ENCODE peak calls at places on chromosome 10, in five cellular contexts. One of them, this sample, is unnamed.

GRCh38 chr10:7424315-7424714 is 13.5 kb upstream of the SFMBT2 start:
- DNase-seq in Peyer's patch: peak; percentile 34
- DNase-seq in left ventricle myocardium inferior: no peak
- DNase-seq in esophagus muscularis mucosa: no peak
- DNase-seq in uterus: no peak
- DNase-seq in this sample: no peak

GRCh38 chr10:4688620-4689019 is 137.4 kb upstream of the AKR1E2 start:
- DNase-seq in Peyer's patch: no peak
- DNase-seq in left ventricle myocardium inferior: no peak
- DNase-seq in esophagus muscularis mucosa: no peak
- DNase-seq in uterus: no peak
- DNase-seq in this sample: no peak

GRCh38 chr10:24851595-24851994 is 100.8 kb downstream of the PRTFDC1 start:
- DNase-seq in Peyer's patch: no peak
- DNase-seq in left ventricle myocardium inferior: no peak
- DNase-seq in esophagus muscularis mucosa: no peak
- DNase-seq in uterus: no peak
- DNase-seq in this sample: peak; percentile 46

GRCh38 chr10:69087600-69088470 is at the start of gene SRGN:
- DNase-seq in Peyer's patch: peak; percentile 91
- DNase-seq in left ventricle myocardium inferior: peak; percentile 51
- DNase-seq in esophagus muscularis mucosa: peak; percentile 94
- DNase-seq in uterus: peak; percentile 60
- DNase-seq in this sample: peak; percentile 51

GRCh38 chr10:120077707-120078492 is 185.4 kb downstream of the SEC23IP start:
- DNase-seq in Peyer's patch: no peak
- DNase-seq in left ventricle myocardium inferior: no peak
- DNase-seq in esophagus muscularis mucosa: peak; percentile 57
- DNase-seq in uterus: no peak
- DNase-seq in this sample: no peak

GRCh38 chr10:117619200-117619599 is 76.7 kb downstream of the EMX2 start:
- DNase-seq in Peyer's patch: no peak
- DNase-seq in left ventricle myocardium inferior: no peak
- DNase-seq in esophagus muscularis mucosa: peak; percentile 62
- DNase-seq in uterus: no peak
- DNase-seq in this sample: no peak

GRCh38 chr10:122657255-122657654 is 42.4 kb downstream of the C10orf120 start:
- DNase-seq in Peyer's patch: no peak
- DNase-seq in left ventricle myocardium inferior: no peak
- DNase-seq in esophagus muscularis mucosa: no peak
- DNase-seq in uterus: no peak
- DNase-seq in this sample: peak; percentile 27

GRCh38 chr10:95438781-95439180 is 122.4 kb downstream of the SORBS1 start:
- DNase-seq in Peyer's patch: no peak
- DNase-seq in left ventricle myocardium inferior: no peak
- DNase-seq in esophagus muscularis mucosa: no peak
- DNase-seq in uterus: no peak
- DNase-seq in this sample: no peak

GRCh38 chr10:23693895-23694294 is 255.0 kb downstream of the OTUD1 start:
- DNase-seq in Peyer's patch: no peak
- DNase-seq in left ventricle myocardium inferior: no peak
- DNase-seq in esophagus muscularis mucosa: no peak
- DNase-seq in uterus: no peak
- DNase-seq in this sample: no peak

GRCh38 chr10:112957589-112958202 is 7.6 kb downstream of the TCF7L2 start:
- DNase-seq in Peyer's patch: no peak
- DNase-seq in left ventricle myocardium inferior: no peak
- DNase-seq in esophagus muscularis mucosa: no peak
- DNase-seq in uterus: no peak
- DNase-seq in this sample: no peak

GRCh38 chr10:14507156-14507555 is 176.4 kb upstream of the FRMD4A start:
- DNase-seq in Peyer's patch: peak; percentile 31
- DNase-seq in left ventricle myocardium inferior: no peak
- DNase-seq in esophagus muscularis mucosa: no peak
- DNase-seq in uterus: no peak
- DNase-seq in this sample: no peak

GRCh38 chr10:62433181-62433692 is 59.1 kb downstream of the ZNF365 start:
- DNase-seq in Peyer's patch: no peak
- DNase-seq in left ventricle myocardium inferior: peak; percentile 27
- DNase-seq in esophagus muscularis mucosa: no peak
- DNase-seq in uterus: peak; percentile 81
- DNase-seq in this sample: peak; percentile 13

GRCh38 chr10:59064759-59065498 is 111.5 kb upstream of the PHYHIPL start:
- DNase-seq in Peyer's patch: no peak
- DNase-seq in left ventricle myocardium inferior: no peak
- DNase-seq in esophagus muscularis mucosa: no peak
- DNase-seq in uterus: no peak
- DNase-seq in this sample: no peak

GRCh38 chr10:98055875-98056516 is 25.6 kb upstream of the CRTAC1 start:
- DNase-seq in Peyer's patch: no peak
- DNase-seq in left ventricle myocardium inferior: no peak
- DNase-seq in esophagus muscularis mucosa: no peak
- DNase-seq in uterus: no peak
- DNase-seq in this sample: no peak

GRCh38 chr10:11457336-11457735 is 154.1 kb downstream of the USP6NL start:
- DNase-seq in Peyer's patch: no peak
- DNase-seq in left ventricle myocardium inferior: no peak
- DNase-seq in esophagus muscularis mucosa: no peak
- DNase-seq in uterus: no peak
- DNase-seq in this sample: no peak

GRCh38 chr10:114648368-114648767 is 9.7 kb downstream of the ABLIM1 start:
- DNase-seq in Peyer's patch: no peak
- DNase-seq in left ventricle myocardium inferior: no peak
- DNase-seq in esophagus muscularis mucosa: no peak
- DNase-seq in uterus: no peak
- DNase-seq in this sample: no peak

GRCh38 chr10:35451103-35452016 is 115.1 kb downstream of the CCNY start:
- DNase-seq in Peyer's patch: no peak
- DNase-seq in left ventricle myocardium inferior: peak; percentile 56
- DNase-seq in esophagus muscularis mucosa: no peak
- DNase-seq in uterus: no peak
- DNase-seq in this sample: no peak

GRCh38 chr10:127888526-127889312 is 4.0 kb downstream of the CLRN3 start:
- DNase-seq in Peyer's patch: no peak
- DNase-seq in left ventricle myocardium inferior: no peak
- DNase-seq in esophagus muscularis mucosa: peak; percentile 89
- DNase-seq in uterus: no peak
- DNase-seq in this sample: no peak

GRCh38 chr10:35135861-35136260 is 9.2 kb downstream of the CREM start:
- DNase-seq in Peyer's patch: peak; percentile 59
- DNase-seq in left ventricle myocardium inferior: no peak
- DNase-seq in esophagus muscularis mucosa: no peak
- DNase-seq in uterus: no peak
- DNase-seq in this sample: no peak

GRCh38 chr10:110773693-110774068 is 98.0 kb upstream of the PDCD4 start:
- DNase-seq in Peyer's patch: no peak
- DNase-seq in left ventricle myocardium inferior: no peak
- DNase-seq in esophagus muscularis mucosa: no peak
- DNase-seq in uterus: no peak
- DNase-seq in this sample: no peak

GRCh38 chr10:97611473-97611872 is 21.8 kb downstream of the MORN4 start:
- DNase-seq in Peyer's patch: no peak
- DNase-seq in left ventricle myocardium inferior: no peak
- DNase-seq in esophagus muscularis mucosa: no peak
- DNase-seq in uterus: no peak
- DNase-seq in this sample: no peak

GRCh38 chr10:13890233-13890616 is 303.5 kb downstream of the PRPF18 start:
- DNase-seq in Peyer's patch: no peak
- DNase-seq in left ventricle myocardium inferior: no peak
- DNase-seq in esophagus muscularis mucosa: no peak
- DNase-seq in uterus: no peak
- DNase-seq in this sample: no peak

GRCh38 chr10:91901784-91902677 is 7.3 kb downstream of the FGFBP3 start:
- DNase-seq in Peyer's patch: no peak
- DNase-seq in left ventricle myocardium inferior: no peak
- DNase-seq in esophagus muscularis mucosa: no peak
- DNase-seq in uterus: no peak
- DNase-seq in this sample: peak; percentile 68

GRCh38 chr10:12308102-12308501 is 41.2 kb upstream of the CAMK1D start:
- DNase-seq in Peyer's patch: no peak
- DNase-seq in left ventricle myocardium inferior: no peak
- DNase-seq in esophagus muscularis mucosa: no peak
- DNase-seq in uterus: no peak
- DNase-seq in this sample: no peak

GRCh38 chr10:66637273-66638036 is 288.4 kb upstream of the LRRTM3 start:
- DNase-seq in Peyer's patch: no peak
- DNase-seq in left ventricle myocardium inferior: no peak
- DNase-seq in esophagus muscularis mucosa: no peak
- DNase-seq in uterus: no peak
- DNase-seq in this sample: no peak

GRCh38 chr10:120483006-120483405 is 26.0 kb downstream of the PLPP4 start:
- DNase-seq in Peyer's patch: no peak
- DNase-seq in left ventricle myocardium inferior: no peak
- DNase-seq in esophagus muscularis mucosa: peak; percentile 62
- DNase-seq in uterus: no peak
- DNase-seq in this sample: no peak

GRCh38 chr10:129758180-129758579 is 205.9 kb downstream of the EBF3 start:
- DNase-seq in Peyer's patch: no peak
- DNase-seq in left ventricle myocardium inferior: no peak
- DNase-seq in esophagus muscularis mucosa: peak; percentile 60
- DNase-seq in uterus: peak; percentile 2
- DNase-seq in this sample: peak; percentile 2

GRCh38 chr10:75189266-75190096 is 21.1 kb upstream of the VDAC2 start:
- DNase-seq in Peyer's patch: no peak
- DNase-seq in left ventricle myocardium inferior: no peak
- DNase-seq in esophagus muscularis mucosa: no peak
- DNase-seq in uterus: no peak
- DNase-seq in this sample: no peak

GRCh38 chr10:58028597-58029366 is 238.9 kb downstream of the IPMK start:
- DNase-seq in Peyer's patch: no peak
- DNase-seq in left ventricle myocardium inferior: no peak
- DNase-seq in esophagus muscularis mucosa: no peak
- DNase-seq in uterus: no peak
- DNase-seq in this sample: no peak

GRCh38 chr10:15374156-15374555 is 3.1 kb upstream of the FAM171A1 start:
- DNase-seq in Peyer's patch: no peak
- DNase-seq in left ventricle myocardium inferior: no peak
- DNase-seq in esophagus muscularis mucosa: no peak
- DNase-seq in uterus: no peak
- DNase-seq in this sample: no peak

GRCh38 chr10:73998623-73999622 is 1.0 kb downstream of the VCL start:
- DNase-seq in Peyer's patch: no peak
- DNase-seq in left ventricle myocardium inferior: peak; percentile 47
- DNase-seq in esophagus muscularis mucosa: peak; percentile 94
- DNase-seq in uterus: peak; percentile 75
- DNase-seq in this sample: peak; percentile 75

GRCh38 chr10:96153065-96153464 is 23.0 kb downstream of the ZNF518A start:
- DNase-seq in Peyer's patch: no peak
- DNase-seq in left ventricle myocardium inferior: no peak
- DNase-seq in esophagus muscularis mucosa: no peak
- DNase-seq in uterus: no peak
- DNase-seq in this sample: no peak

GRCh38 chr10:93760490-93760889 is 2.8 kb downstream of the LGI1 start:
- DNase-seq in Peyer's patch: no peak
- DNase-seq in left ventricle myocardium inferior: no peak
- DNase-seq in esophagus muscularis mucosa: no peak
- DNase-seq in uterus: no peak
- DNase-seq in this sample: no peak
- H3K4me3 ChIP-seq in Peyer's patch: no peak overlapping the region
- H3K4me3 ChIP-seq in left ventricle myocardium inferior: no peak overlapping the region
- H3K4me3 ChIP-seq in esophagus muscularis mucosa: no peak overlapping the region
- H3K4me3 ChIP-seq in uterus: no peak overlapping the region
- H3K4me3 ChIP-seq in this sample: no peak overlapping the region

DNA sequence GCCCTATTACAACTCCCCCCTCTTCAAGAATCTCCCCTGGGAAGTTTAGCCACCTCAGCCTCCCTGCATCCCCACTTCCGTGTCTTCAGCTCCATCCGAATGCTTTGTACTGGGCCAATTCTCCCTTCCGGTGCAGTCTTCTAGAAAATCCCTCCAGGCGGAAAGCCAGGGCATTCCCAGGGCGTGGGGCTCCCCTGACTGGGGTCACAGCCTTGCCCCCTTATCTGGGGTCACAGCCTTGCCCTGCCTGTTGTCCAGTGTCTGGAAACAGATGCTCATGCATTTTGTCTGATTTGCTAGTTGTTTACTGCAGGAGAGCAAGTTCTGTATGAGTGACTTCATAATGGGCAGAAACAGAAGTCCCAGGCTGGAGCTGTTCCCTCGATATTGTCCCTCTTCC is 112.5 kb upstream of the TCERG1L start:
- DNase-seq in Peyer's patch: no peak
- DNase-seq in left ventricle myocardium inferior: no peak
- DNase-seq in esophagus muscularis mucosa: no peak
- DNase-seq in uterus: no peak
- DNase-seq in this sample: no peak
- H3K9me3 ChIP-seq in Peyer's patch: no peaks in the 10 kb centered on the region
- H3K9me3 ChIP-seq in left ventricle myocardium inferior: no peaks in the 10 kb centered on the region
- H3K9me3 ChIP-seq in esophagus muscularis mucosa: no peaks in the 10 kb centered on the region
- H3K9me3 ChIP-seq in uterus: no peaks in the 10 kb centered on the region
- H3K9me3 ChIP-seq in this sample: no peaks in the 10 kb centered on the region

GRCh38 chr10:124724279-124725027 is 19.7 kb downstream of the FAM53B start:
- DNase-seq in Peyer's patch: no peak
- DNase-seq in left ventricle myocardium inferior: no peak
- DNase-seq in esophagus muscularis mucosa: no peak
- DNase-seq in uterus: peak; percentile 13
- DNase-seq in this sample: no peak
- H3K4me3 ChIP-seq in Peyer's patch: no peak overlapping the region
- H3K4me3 ChIP-seq in left ventricle myocardium inferior: peak overlapping the region; percentile 26
- H3K4me3 ChIP-seq in esophagus muscularis mucosa: no peak overlapping the region
- H3K4me3 ChIP-seq in uterus: no peak overlapping the region
- H3K4me3 ChIP-seq in this sample: no peak overlapping the region

DNA sequence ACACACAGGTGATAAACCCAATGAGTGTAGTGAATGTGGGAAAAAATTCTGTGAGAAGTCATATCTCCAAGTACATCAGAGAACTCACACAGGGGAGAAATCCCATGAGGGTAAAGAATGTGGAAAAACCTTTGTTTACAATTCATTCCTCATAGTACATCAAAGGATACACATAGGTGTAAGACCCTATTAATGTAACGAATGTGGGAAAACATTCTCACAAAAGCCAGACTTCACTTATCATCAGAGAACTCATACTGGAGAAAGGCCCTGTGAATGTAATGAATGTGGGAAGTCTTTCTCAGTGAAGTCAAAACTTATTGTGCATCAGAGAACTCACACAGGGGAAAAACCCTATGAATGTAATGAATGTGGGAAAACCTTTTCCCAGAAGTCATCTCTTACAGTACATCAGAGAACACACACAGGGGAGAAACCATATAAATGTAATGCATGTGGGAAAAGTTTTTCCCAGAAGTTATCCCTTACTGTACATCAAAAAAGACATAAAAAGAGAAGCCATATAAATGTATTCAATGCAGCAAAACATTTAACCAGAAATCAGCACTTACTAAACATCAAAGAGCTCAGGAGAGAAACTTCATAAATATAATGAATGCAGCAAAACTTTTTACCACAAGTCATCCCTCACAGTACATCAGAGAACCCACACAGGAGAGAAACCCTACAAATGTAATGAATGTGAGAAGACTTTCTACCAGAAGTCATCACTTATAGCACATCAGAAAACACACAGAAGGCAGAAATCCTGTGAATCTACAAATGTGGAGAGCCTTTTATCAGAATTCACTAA is 49.8 kb downstream of the ZNF239 start:
- DNase-seq in Peyer's patch: no peak
- DNase-seq in left ventricle myocardium inferior: no peak
- DNase-seq in esophagus muscularis mucosa: no peak
- DNase-seq in uterus: no peak
- DNase-seq in this sample: no peak
- H3K9me3 ChIP-seq in Peyer's patch: no peaks in the 10 kb centered on the region
- H3K9me3 ChIP-seq in left ventricle myocardium inferior: peaks cover 92% of the 10 kb centered on the region
- H3K9me3 ChIP-seq in esophagus muscularis mucosa: no peaks in the 10 kb centered on the region
- H3K9me3 ChIP-seq in uterus: no peaks in the 10 kb centered on the region
- H3K9me3 ChIP-seq in this sample: no peaks in the 10 kb centered on the region

GRCh38 chr10:124792998-124793352 is 1.3 kb upstream of the EEF1AKMT2 start:
- DNase-seq in Peyer's patch: no peak
- DNase-seq in left ventricle myocardium inferior: no peak
- DNase-seq in esophagus muscularis mucosa: no peak
- DNase-seq in uterus: no peak
- DNase-seq in this sample: no peak
- H3K4me3 ChIP-seq in Peyer's patch: peak overlapping the region; percentile 87
- H3K4me3 ChIP-seq in left ventricle myocardium inferior: peak overlapping the region; percentile 93
- H3K4me3 ChIP-seq in esophagus muscularis mucosa: peak overlapping the region; percentile 94
- H3K4me3 ChIP-seq in uterus: no peak overlapping the region
- H3K4me3 ChIP-seq in this sample: no peak overlapping the region